ENCODE peak calls at places on chromosomes 6 and 20, in seven cellular contexts. Q is prostate gland, X is A549, E is IMR-90, Y is thyroid gland, P is tibial nerve, W is erythroblast. B is an unnamed sample.

GRCh38 chr20:18740726-18741125 is 72.9 kb upstream of the SCP2D1 start:
- DNase-seq in Q (no peak), X (no peak), E (no peak), Y (no peak), P (no peak), W (no peak), B (no peak)

GRCh38 chr6:88650029-88650619 is 313.3 kb downstream of the RNGTT start:
- DNase-seq in Q (no peak), X (no peak), E (peak; percentile 91), Y (no peak), P (no peak), W (no peak), B (no peak)

GRCh38 chr6:37007340-37008043 is 2.0 kb downstream of the FGD2 start:
- DNase-seq in Q (no peak), X (no peak), E (no peak), Y (peak; percentile 66), P (no peak), W (no peak), B (peak; percentile 56)

GRCh38 chr20:14049111-14049510 is 53.8 kb downstream of the MACROD2 start:
- DNase-seq in Q (no peak), X (no peak), E (no peak), Y (no peak), P (no peak), W (no peak), B (no peak)

GRCh38 chr6:37142047-37142614 is 27.8 kb upstream of the PIM1 start:
- DNase-seq in Q (no peak), X (no peak), E (peak; percentile 32), Y (no peak), P (no peak), W (peak; percentile 19), B (no peak)

GRCh38 chr20:48684501-48685041 is 143.2 kb downstream of the PREX1 start:
- DNase-seq in Q (no peak), X (no peak), E (no peak), Y (peak; percentile 18), P (no peak), W (no peak), B (peak; percentile 68)

GRCh38 chr20:62704341-62704948 is 4.2 kb upstream of the NTSR1 start:
- DNase-seq in Q (peak; percentile 81), X (peak; percentile 65), E (peak; percentile 95), Y (peak; percentile 94), P (peak; percentile 67), W (no peak), B (peak; percentile 67)

GRCh38 chr6:57262491-57262890 is 40.4 kb upstream of the RAB23 start:
- DNase-seq in Q (no peak), X (no peak), E (no peak), Y (peak; percentile 42), P (peak; percentile 64), W (no peak), B (peak; percentile 35)

GRCh38 chr6:44679906-44680698 is 292.6 kb downstream of the CDC5L start:
- DNase-seq in Q (peak; percentile 1), X (no peak), E (no peak), Y (no peak), P (no peak), W (no peak), B (no peak)

GRCh38 chr6:144064831-144065668 is 30.3 kb downstream of the SF3B5 start:
- DNase-seq in Q (peak; percentile 11), X (no peak), E (no peak), Y (no peak), P (no peak), W (peak; percentile 63), B (peak; percentile 47)

GRCh38 chr20:63016514-63017075 is 9.8 kb upstream of the BHLHE23 start:
- DNase-seq in Q (no peak), X (no peak), E (no peak), Y (no peak), P (no peak), W (no peak), B (no peak)

GRCh38 chr6:14066782-14067406 is 50.7 kb upstream of the CD83 start:
- DNase-seq in Q (peak; percentile 46), X (peak; percentile 54), E (peak; percentile 80), Y (peak; percentile 45), P (no peak), W (peak; percentile 53), B (peak; percentile 48)

GRCh38 chr6:41519748-41520699 is 26.2 kb upstream of the FOXP4 start:
- DNase-seq in Q (no peak), X (no peak), E (no peak), Y (peak; percentile 29), P (no peak), W (no peak), B (peak; percentile 46)
- TF ChIP-seq POLR2A in Q (no peak), X (no peak), E (no peak), Y (no peak), P (no peak), W (no peak), B (no peak)

DNA sequence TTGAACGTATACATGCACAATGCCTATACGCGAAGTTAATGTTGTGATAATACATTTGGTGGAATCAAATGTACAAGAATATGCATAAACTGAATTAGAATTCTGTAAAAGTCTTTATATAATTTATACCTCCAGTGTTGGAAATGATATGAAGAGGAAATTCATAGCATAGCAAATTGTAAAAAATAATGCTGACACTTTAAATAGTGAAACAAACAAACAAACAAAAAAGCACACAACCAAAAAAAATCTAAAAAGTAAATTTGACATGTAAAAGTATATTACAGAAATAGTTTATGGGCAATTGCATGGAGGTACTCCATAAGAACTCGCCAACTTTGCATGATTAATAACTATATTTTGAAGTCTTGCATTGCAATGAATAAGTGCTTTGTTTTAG is 780.9 kb downstream of the TBC1D32 start:
- DNase-seq in Q (no peak), X (no peak), E (no peak), Y (no peak), P (no peak), W (no peak), B (no peak)
- TF ChIP-seq POLR2A in Q (no peak), X (no peak), E (no peak), Y (no peak), P (no peak), W (no peak), B (no peak)

GRCh38 chr20:35541783-35542662 is at the start of gene ERGIC3:
- DNase-seq in Q (peak; percentile 95), X (peak; percentile 73), E (peak; percentile 90), Y (peak; percentile 97), P (peak; percentile 95), W (peak; percentile 97), B (peak; percentile 98)
- TF ChIP-seq POLR2A in Q (peak; percentile 50), X (peak; percentile 69), E (no peak), Y (peak; percentile 77), P (no peak), W (peak; percentile 68), B (peak; percentile 19)

DNA sequence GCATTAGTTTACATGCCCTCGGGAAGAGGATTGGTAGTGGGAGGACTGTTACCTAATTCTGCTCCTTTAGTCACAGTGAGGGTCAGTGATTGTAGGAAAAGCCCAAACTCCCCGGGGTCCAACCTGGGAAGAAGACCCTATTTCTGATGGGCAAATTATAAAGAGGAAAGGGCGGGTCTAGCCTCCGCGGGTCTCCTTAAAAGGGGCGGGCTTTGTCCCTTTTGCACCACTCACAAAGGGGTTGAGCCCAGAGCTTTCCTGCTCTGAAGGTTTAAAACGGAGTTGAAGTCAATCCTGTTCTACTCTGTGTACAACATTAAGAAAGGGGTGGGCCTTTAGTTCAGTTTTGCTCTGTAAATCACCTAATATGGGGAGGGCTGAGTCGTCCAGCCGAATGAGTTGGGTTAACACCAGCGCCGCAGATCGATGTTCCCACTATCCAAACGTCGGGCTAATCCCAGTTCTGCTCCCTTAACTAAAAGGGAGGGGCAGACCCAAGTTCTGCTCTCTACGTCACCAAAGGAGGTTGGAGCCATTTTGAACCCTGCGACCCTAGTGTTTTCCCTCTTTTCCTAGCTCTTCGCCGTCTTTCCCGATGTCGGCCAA is 920 bp upstream of the RNF5 start:
- DNase-seq in Q (no peak), X (no peak), E (no peak), Y (peak; percentile 41), P (no peak), W (peak; percentile 78), B (no peak)
- TF ChIP-seq POLR2A in Q (peak; percentile 54), X (peak; percentile 47), E (peak; percentile 53), Y (no peak), P (peak; percentile 38), W (no peak), B (no peak)

GRCh38 chr6:53794720-53795253 is at the start of gene LRRC1:
- DNase-seq in Q (peak; percentile 90), X (peak; percentile 74), E (peak; percentile 88), Y (peak; percentile 95), P (peak; percentile 76), W (peak; percentile 80), B (peak; percentile 96)
- TF ChIP-seq POLR2A in Q (peak; percentile 73), X (peak; percentile 63), E (peak; percentile 33), Y (peak; percentile 40), P (no peak), W (no peak), B (peak; percentile 88)

B was measured in body of pancreas.